ENCODE peak calls at places on chromosome 15, in seven cellular contexts. One of them, this sample, is unnamed.
A peak's percentile ranks its signal among the peaks of the same experiment; 100 is the strongest.

GRCh38 chr15:80012060-80012726 is 41.2 kb upstream of the BCL2A1 start:
- DNase-seq in NCI-H526 treated with DMSO at 0.1 percent for 48 hours: no peak
- DNase-seq in progenitor cell of endocrine pancreas: no peak
- DNase-seq in GM12864: no peak
- DNase-seq in Caco-2: no peak
- DNase-seq in T-helper 1 cell: no peak
- DNase-seq in Kasumi-1: no peak
- DNase-seq in this sample: no peak

GRCh38 chr15:66841953-66842681 is 140.1 kb downstream of the SMAD6 start:
- DNase-seq in NCI-H526 treated with DMSO at 0.1 percent for 48 hours: no peak
- DNase-seq in progenitor cell of endocrine pancreas: peak; percentile 60
- DNase-seq in GM12864: no peak
- DNase-seq in Caco-2: peak; percentile 81
- DNase-seq in T-helper 1 cell: no peak
- DNase-seq in Kasumi-1: no peak
- DNase-seq in this sample: peak; percentile 97

GRCh38 chr15:85706779-85707518 is 87.8 kb downstream of the KLHL25 start:
- DNase-seq in NCI-H526 treated with DMSO at 0.1 percent for 48 hours: no peak
- DNase-seq in progenitor cell of endocrine pancreas: no peak
- DNase-seq in GM12864: no peak
- DNase-seq in Caco-2: no peak
- DNase-seq in T-helper 1 cell: peak; percentile 20
- DNase-seq in Kasumi-1: peak; percentile 54
- DNase-seq in this sample: no peak

GRCh38 chr15:60370804-60371700 is 26.7 kb downstream of the ANXA2 start:
- DNase-seq in NCI-H526 treated with DMSO at 0.1 percent for 48 hours: no peak
- DNase-seq in progenitor cell of endocrine pancreas: no peak
- DNase-seq in GM12864: no peak
- DNase-seq in Caco-2: no peak
- DNase-seq in T-helper 1 cell: no peak
- DNase-seq in Kasumi-1: peak; percentile 24
- DNase-seq in this sample: peak; percentile 92

GRCh38 chr15:92617197-92618037 is 38.2 kb downstream of the FAM174B start:
- DNase-seq in NCI-H526 treated with DMSO at 0.1 percent for 48 hours: no peak
- DNase-seq in progenitor cell of endocrine pancreas: peak; percentile 27
- DNase-seq in GM12864: no peak
- DNase-seq in Caco-2: peak; percentile 94
- DNase-seq in T-helper 1 cell: no peak
- DNase-seq in Kasumi-1: no peak
- DNase-seq in this sample: peak; percentile 83

GRCh38 chr15:83458396-83458795 is 11.3 kb downstream of the SH3GL3 start:
- DNase-seq in NCI-H526 treated with DMSO at 0.1 percent for 48 hours: no peak
- DNase-seq in progenitor cell of endocrine pancreas: no peak
- DNase-seq in GM12864: no peak
- DNase-seq in Caco-2: no peak
- DNase-seq in T-helper 1 cell: no peak
- DNase-seq in Kasumi-1: no peak
- DNase-seq in this sample: no peak

GRCh38 chr15:38354321-38354929 is 99.5 kb upstream of the FAM98B start:
- DNase-seq in NCI-H526 treated with DMSO at 0.1 percent for 48 hours: peak; percentile 29
- DNase-seq in progenitor cell of endocrine pancreas: peak; percentile 21
- DNase-seq in GM12864: peak; percentile 36
- DNase-seq in Caco-2: peak; percentile 58
- DNase-seq in T-helper 1 cell: no peak
- DNase-seq in Kasumi-1: peak; percentile 47
- DNase-seq in this sample: no peak

GRCh38 chr15:68114356-68114755 is 60.2 kb downstream of the PIAS1 start:
- DNase-seq in NCI-H526 treated with DMSO at 0.1 percent for 48 hours: no peak
- DNase-seq in progenitor cell of endocrine pancreas: no peak
- DNase-seq in GM12864: no peak
- DNase-seq in Caco-2: no peak
- DNase-seq in T-helper 1 cell: no peak
- DNase-seq in Kasumi-1: peak; percentile 14
- DNase-seq in this sample: no peak

GRCh38 chr15:67823371-67824156 is 1.7 kb upstream of the SKOR1 start:
- DNase-seq in NCI-H526 treated with DMSO at 0.1 percent for 48 hours: no peak
- DNase-seq in progenitor cell of endocrine pancreas: no peak
- DNase-seq in GM12864: no peak
- DNase-seq in Caco-2: no peak
- DNase-seq in T-helper 1 cell: no peak
- DNase-seq in Kasumi-1: no peak
- DNase-seq in this sample: peak; percentile 72

GRCh38 chr15:25652697-25653096 is 210.4 kb downstream of the ATP10A start:
- DNase-seq in NCI-H526 treated with DMSO at 0.1 percent for 48 hours: no peak
- DNase-seq in progenitor cell of endocrine pancreas: no peak
- DNase-seq in GM12864: no peak
- DNase-seq in Caco-2: no peak
- DNase-seq in T-helper 1 cell: no peak
- DNase-seq in Kasumi-1: no peak
- DNase-seq in this sample: no peak

GRCh38 chr15:35713733-35714132 is 167.8 kb upstream of the DPH6 start:
- DNase-seq in NCI-H526 treated with DMSO at 0.1 percent for 48 hours: no peak
- DNase-seq in progenitor cell of endocrine pancreas: no peak
- DNase-seq in GM12864: no peak
- DNase-seq in Caco-2: no peak
- DNase-seq in T-helper 1 cell: no peak
- DNase-seq in Kasumi-1: no peak
- DNase-seq in this sample: no peak

GRCh38 chr15:43278869-43279268 is 12.1 kb upstream of the TGM5 start:
- DNase-seq in NCI-H526 treated with DMSO at 0.1 percent for 48 hours: no peak
- DNase-seq in progenitor cell of endocrine pancreas: no peak
- DNase-seq in GM12864: no peak
- DNase-seq in Caco-2: no peak
- DNase-seq in T-helper 1 cell: no peak
- DNase-seq in Kasumi-1: no peak
- DNase-seq in this sample: no peak

GRCh38 chr15:73560501-73561117 is 72.6 kb downstream of the NPTN start:
- DNase-seq in NCI-H526 treated with DMSO at 0.1 percent for 48 hours: peak; percentile 38
- DNase-seq in progenitor cell of endocrine pancreas: no peak
- DNase-seq in GM12864: peak; percentile 34
- DNase-seq in Caco-2: no peak
- DNase-seq in T-helper 1 cell: no peak
- DNase-seq in Kasumi-1: peak; percentile 59
- DNase-seq in this sample: no peak

GRCh38 chr15:35663956-35664355 is 118.0 kb upstream of the DPH6 start:
- DNase-seq in NCI-H526 treated with DMSO at 0.1 percent for 48 hours: no peak
- DNase-seq in progenitor cell of endocrine pancreas: no peak
- DNase-seq in GM12864: no peak
- DNase-seq in Caco-2: no peak
- DNase-seq in T-helper 1 cell: no peak
- DNase-seq in Kasumi-1: no peak
- DNase-seq in this sample: no peak

GRCh38 chr15:62975515-62975914 is 67.0 kb upstream of the TPM1 start:
- DNase-seq in NCI-H526 treated with DMSO at 0.1 percent for 48 hours: no peak
- DNase-seq in progenitor cell of endocrine pancreas: no peak
- DNase-seq in GM12864: no peak
- DNase-seq in Caco-2: no peak
- DNase-seq in T-helper 1 cell: no peak
- DNase-seq in Kasumi-1: no peak
- DNase-seq in this sample: no peak

GRCh38 chr15:21261396-21261964 is 178.8 kb downstream of the POTEB3 start:
- DNase-seq in NCI-H526 treated with DMSO at 0.1 percent for 48 hours: no peak
- DNase-seq in progenitor cell of endocrine pancreas: peak; percentile 20
- DNase-seq in GM12864: no peak
- DNase-seq in Caco-2: no peak
- DNase-seq in T-helper 1 cell: no peak
- DNase-seq in Kasumi-1: no peak
- DNase-seq in this sample: peak; percentile 73

GRCh38 chr15:81197688-81198281 is 1.1 kb downstream of the IL16 start:
- DNase-seq in NCI-H526 treated with DMSO at 0.1 percent for 48 hours: no peak
- DNase-seq in progenitor cell of endocrine pancreas: no peak
- DNase-seq in GM12864: no peak
- DNase-seq in Caco-2: no peak
- DNase-seq in T-helper 1 cell: no peak
- DNase-seq in Kasumi-1: no peak
- DNase-seq in this sample: no peak

GRCh38 chr15:38163651-38164050 is 89.0 kb upstream of the SPRED1 start:
- DNase-seq in NCI-H526 treated with DMSO at 0.1 percent for 48 hours: no peak
- DNase-seq in progenitor cell of endocrine pancreas: no peak
- DNase-seq in GM12864: no peak
- DNase-seq in Caco-2: no peak
- DNase-seq in T-helper 1 cell: no peak
- DNase-seq in Kasumi-1: no peak
- DNase-seq in this sample: no peak

GRCh38 chr15:47582283-47582682 is 135.0 kb upstream of the SEMA6D start:
- DNase-seq in NCI-H526 treated with DMSO at 0.1 percent for 48 hours: no peak
- DNase-seq in progenitor cell of endocrine pancreas: no peak
- DNase-seq in GM12864: no peak
- DNase-seq in Caco-2: no peak
- DNase-seq in T-helper 1 cell: no peak
- DNase-seq in Kasumi-1: no peak
- DNase-seq in this sample: no peak